ENCODE peak calls at places on chromosomes 16 and 17, in seven cellular contexts. I is GM23338; V is foreskin keratinocyte; Z is hippocampal formation; R is stimulated activated CD4-positive, alpha-beta T cell treated with anti-CD3 and anti-CD28 coated beads, Interleukin-2, amount 100 ng/mL, for 48 hours; L is glutamatergic neuron; H is stimulated activated CD8-positive, alpha-beta memory T cell treated with anti-CD3 and anti-CD28 coated beads, Interleukin-7, amount 100 ng/mL, for 4 hours. J is an unnamed sample.

GRCh38 chr17:18301081-18301480 is 13.7 kb downstream of the TOP3A start:
- DNase-seq in I (no peak), L (no peak), Z (no peak), R (no peak), V (no peak), H (no peak), J (no peak)

GRCh38 chr16:15466131-15466530 is 31.7 kb downstream of the BMERB1 start:
- DNase-seq in V (no peak), H (no peak), R (no peak), I (no peak), L (no peak), Z (no peak), J (no peak)

GRCh38 chr17:66306413-66306812 is 4.0 kb downstream of the PRKCA start:
- DNase-seq in H (no peak), I (no peak), V (no peak), Z (no peak), L (no peak), R (no peak), J (no peak)

GRCh38 chr17:81967533-81968395 is 6.8 kb upstream of the NOTUM start:
- DNase-seq in H (peak; percentile 85), L (peak; percentile 93), Z (peak; percentile 76), I (peak; percentile 93), R (peak; percentile 77), V (no peak), J (peak; percentile 96)

GRCh38 chr16:85634747-85635544 is 21.8 kb downstream of the GSE1 start:
- DNase-seq in Z (no peak), V (no peak), R (no peak), I (peak; percentile 63), L (no peak), H (no peak), J (peak; percentile 73)

GRCh38 chr17:13750783-13751484 is 149.2 kb upstream of the HS3ST3A1 start:
- DNase-seq in H (no peak), I (peak; percentile 71), L (no peak), Z (no peak), R (no peak), V (no peak), J (peak; percentile 79)

GRCh38 chr16:65122974-65123845 is 1.3 kb upstream of the CDH11 start:
- DNase-seq in H (no peak), R (no peak), Z (no peak), L (peak; percentile 42), V (peak; percentile 47), I (peak; percentile 59), J (peak; percentile 76)

GRCh38 chr16:85222151-85222863 is 110.0 kb upstream of the CIBAR2 start:
- DNase-seq in Z (no peak), R (no peak), I (no peak), V (no peak), L (no peak), H (no peak), J (peak; percentile 74)

J was measured in endodermal cell.